ENCODE peak calls at places on chromosomes 6 and 20, in six cellular contexts. One of them, this sample, is unnamed.

GRCh38 chr20:21100590-21101452 is 5.3 kb downstream of the LINC00237 start:
- DNase-seq in stimulated activated CD4-positive, alpha-beta T cell treated with anti-CD3 and anti-CD28 coated beads, Interleukin-1b, Interleukin-23, amount 100 ng/mL, for 24 hours: no peak
- DNase-seq in EL: no peak
- DNase-seq in NCI-H1105 treated with DMSO at 0.1 percent for 48 hours: no peak
- DNase-seq in stimulated activated CD8-positive, alpha-beta memory T cell treated with anti-CD3 and anti-CD28 coated beads, Interleukin-7, amount 100 ng/mL, for 1 hour: no peak
- DNase-seq in nucleus accumbens: no peak
- DNase-seq in this sample: no peak

GRCh38 chr6:101114703-101115102 is 233.6 kb upstream of the ASCC3 start:
- DNase-seq in nucleus accumbens: no peak
- DNase-seq in EL: peak; percentile 46
- DNase-seq in stimulated activated CD4-positive, alpha-beta T cell treated with anti-CD3 and anti-CD28 coated beads, Interleukin-1b, Interleukin-23, amount 100 ng/mL, for 24 hours: no peak
- DNase-seq in NCI-H1105 treated with DMSO at 0.1 percent for 48 hours: peak; percentile 79
- DNase-seq in stimulated activated CD8-positive, alpha-beta memory T cell treated with anti-CD3 and anti-CD28 coated beads, Interleukin-7, amount 100 ng/mL, for 1 hour: no peak
- DNase-seq in this sample: peak; percentile 63

GRCh38 chr20:48329676-48330644 is 497.8 kb downstream of the PREX1 start:
- DNase-seq in nucleus accumbens: no peak
- DNase-seq in stimulated activated CD8-positive, alpha-beta memory T cell treated with anti-CD3 and anti-CD28 coated beads, Interleukin-7, amount 100 ng/mL, for 1 hour: no peak
- DNase-seq in EL: peak; percentile 13
- DNase-seq in stimulated activated CD4-positive, alpha-beta T cell treated with anti-CD3 and anti-CD28 coated beads, Interleukin-1b, Interleukin-23, amount 100 ng/mL, for 24 hours: no peak
- DNase-seq in NCI-H1105 treated with DMSO at 0.1 percent for 48 hours: no peak
- DNase-seq in this sample: no peak

GRCh38 chr20:51985013-51985415 is 182.7 kb upstream of the SALL4 start:
- DNase-seq in nucleus accumbens: no peak
- DNase-seq in NCI-H1105 treated with DMSO at 0.1 percent for 48 hours: no peak
- DNase-seq in EL: peak; percentile 93
- DNase-seq in stimulated activated CD4-positive, alpha-beta T cell treated with anti-CD3 and anti-CD28 coated beads, Interleukin-1b, Interleukin-23, amount 100 ng/mL, for 24 hours: no peak
- DNase-seq in stimulated activated CD8-positive, alpha-beta memory T cell treated with anti-CD3 and anti-CD28 coated beads, Interleukin-7, amount 100 ng/mL, for 1 hour: no peak
- DNase-seq in this sample: no peak

GRCh38 chr6:14713008-14713452 is 532.8 kb upstream of the JARID2 start:
- DNase-seq in EL: peak; percentile 95
- DNase-seq in stimulated activated CD4-positive, alpha-beta T cell treated with anti-CD3 and anti-CD28 coated beads, Interleukin-1b, Interleukin-23, amount 100 ng/mL, for 24 hours: no peak
- DNase-seq in nucleus accumbens: no peak
- DNase-seq in NCI-H1105 treated with DMSO at 0.1 percent for 48 hours: no peak
- DNase-seq in stimulated activated CD8-positive, alpha-beta memory T cell treated with anti-CD3 and anti-CD28 coated beads, Interleukin-7, amount 100 ng/mL, for 1 hour: no peak
- DNase-seq in this sample: no peak

GRCh38 chr20:61296629-61297019 is 44.6 kb downstream of the CDH4 start:
- DNase-seq in stimulated activated CD8-positive, alpha-beta memory T cell treated with anti-CD3 and anti-CD28 coated beads, Interleukin-7, amount 100 ng/mL, for 1 hour: no peak
- DNase-seq in NCI-H1105 treated with DMSO at 0.1 percent for 48 hours: no peak
- DNase-seq in EL: no peak
- DNase-seq in stimulated activated CD4-positive, alpha-beta T cell treated with anti-CD3 and anti-CD28 coated beads, Interleukin-1b, Interleukin-23, amount 100 ng/mL, for 24 hours: no peak
- DNase-seq in nucleus accumbens: no peak
- DNase-seq in this sample: no peak

GRCh38 chr6:105492706-105493673 is 90.1 kb upstream of the PREP start:
- DNase-seq in stimulated activated CD8-positive, alpha-beta memory T cell treated with anti-CD3 and anti-CD28 coated beads, Interleukin-7, amount 100 ng/mL, for 1 hour: no peak
- DNase-seq in EL: no peak
- DNase-seq in stimulated activated CD4-positive, alpha-beta T cell treated with anti-CD3 and anti-CD28 coated beads, Interleukin-1b, Interleukin-23, amount 100 ng/mL, for 24 hours: no peak
- DNase-seq in nucleus accumbens: no peak
- DNase-seq in NCI-H1105 treated with DMSO at 0.1 percent for 48 hours: no peak
- DNase-seq in this sample: no peak

GRCh38 chr20:63958471-63958870 is 2.3 kb upstream of the UCKL1 start:
- DNase-seq in stimulated activated CD4-positive, alpha-beta T cell treated with anti-CD3 and anti-CD28 coated beads, Interleukin-1b, Interleukin-23, amount 100 ng/mL, for 24 hours: no peak
- DNase-seq in NCI-H1105 treated with DMSO at 0.1 percent for 48 hours: no peak
- DNase-seq in EL: no peak
- DNase-seq in nucleus accumbens: no peak
- DNase-seq in stimulated activated CD8-positive, alpha-beta memory T cell treated with anti-CD3 and anti-CD28 coated beads, Interleukin-7, amount 100 ng/mL, for 1 hour: no peak
- DNase-seq in this sample: no peak